ENCODE peak calls at places on chromosomes 4 and X, in five cellular contexts. D is transverse colon, C is tibial nerve, N is GM12878, S is ovary. X is an unnamed sample.

GRCh38 chr4:105122334-105122733 is 24.3 kb upstream of the TET2 start:
- DNase-seq in D (no peak), C (no peak), N (no peak), S (no peak), X (no peak)

GRCh38 chrX:102934624-102935023 is 2.4 kb upstream of the RAB40AL start:
- DNase-seq in D (peak; percentile 18), C (peak; percentile 12), N (no peak), S (no peak), X (no peak)

GRCh38 chr4:67288964-67289363 is 256.3 kb downstream of the CENPC start:
- DNase-seq in D (no peak), C (no peak), N (no peak), S (no peak), X (no peak)

GRCh38 chrX:44428989-44429627 is 85.6 kb upstream of the EFHC2 start:
- DNase-seq in D (no peak), C (no peak), N (no peak), S (no peak), X (no peak)

GRCh38 chr4:5615496-5616075 is 92.8 kb downstream of the EVC2 start:
- DNase-seq in D (no peak), C (no peak), N (no peak), S (no peak), X (no peak)

GRCh38 chr4:142369141-142369540 is 477.0 kb downstream of the INPP4B start:
- DNase-seq in D (no peak), C (no peak), N (no peak), S (no peak), X (no peak)

GRCh38 chr4:138405934-138406567 is 163.9 kb upstream of the SLC7A11 start:
- DNase-seq in D (no peak), C (no peak), N (peak; percentile 42), S (no peak), X (no peak)

GRCh38 chr4:33924239-33924638 is 2320.1 kb downstream of the ARAP2 start:
- DNase-seq in D (no peak), C (no peak), N (no peak), S (no peak), X (no peak)

GRCh38 chr4:183469327-183469726 is 24.9 kb downstream of the CDKN2AIP start:
- DNase-seq in D (no peak), C (no peak), N (no peak), S (no peak), X (no peak)

GRCh38 chrX:53317365-53318069 is 36.1 kb upstream of the IQSEC2 start:
- DNase-seq in D (peak; percentile 72), C (peak; percentile 46), N (no peak), S (peak; percentile 71), X (peak; percentile 81)

GRCh38 chr4:74531952-74532794 is 87.2 kb downstream of the AREG start:
- DNase-seq in D (no peak), C (no peak), N (peak; percentile 8), S (no peak), X (no peak)

GRCh38 chrX:72245461-72246089 is 6.7 kb upstream of the ERCC6L start:
- DNase-seq in D (peak; percentile 73), C (no peak), N (no peak), S (no peak), X (no peak)

GRCh38 chrX:28888421-28888820 is 301.2 kb downstream of the IL1RAPL1 start:
- DNase-seq in D (no peak), C (no peak), N (no peak), S (no peak), X (no peak)

GRCh38 chrX:42129541-42129940 is 206.2 kb upstream of the CASK start:
- DNase-seq in D (no peak), C (no peak), N (no peak), S (no peak), X (no peak)

GRCh38 chr4:22534374-22534773 is 18.5 kb upstream of the ADGRA3 start:
- DNase-seq in D (no peak), C (no peak), N (no peak), S (no peak), X (no peak)

GRCh38 chrX:56248492-56248891 is 16.3 kb downstream of the KLF8 start:
- DNase-seq in D (peak; percentile 64), C (no peak), N (peak; percentile 40), S (peak; percentile 52), X (no peak)

GRCh38 chr4:95593992-95594391 is 45.2 kb upstream of the UNC5C start:
- DNase-seq in D (no peak), C (no peak), N (no peak), S (no peak), X (no peak)

GRCh38 chrX:47169273-47169672 is 24.3 kb downstream of the RBM10 start:
- DNase-seq in D (no peak), C (no peak), N (no peak), S (no peak), X (peak; percentile 13)

GRCh38 chr4:48110452-48110978 is 23.5 kb downstream of the TXK start:
- DNase-seq in D (no peak), C (no peak), N (no peak), S (no peak), X (no peak)

GRCh38 chr4:48118081-48118480 is 16.0 kb downstream of the TXK start:
- DNase-seq in D (no peak), C (no peak), N (no peak), S (no peak), X (no peak)

GRCh38 chr4:48112017-48112667 is 21.9 kb downstream of the TXK start:
- DNase-seq in D (no peak), C (no peak), N (no peak), S (no peak), X (no peak)

GRCh38 chr4:48116582-48116981 is 17.5 kb downstream of the TXK start:
- DNase-seq in D (no peak), C (no peak), N (no peak), S (no peak), X (no peak)

DNA sequence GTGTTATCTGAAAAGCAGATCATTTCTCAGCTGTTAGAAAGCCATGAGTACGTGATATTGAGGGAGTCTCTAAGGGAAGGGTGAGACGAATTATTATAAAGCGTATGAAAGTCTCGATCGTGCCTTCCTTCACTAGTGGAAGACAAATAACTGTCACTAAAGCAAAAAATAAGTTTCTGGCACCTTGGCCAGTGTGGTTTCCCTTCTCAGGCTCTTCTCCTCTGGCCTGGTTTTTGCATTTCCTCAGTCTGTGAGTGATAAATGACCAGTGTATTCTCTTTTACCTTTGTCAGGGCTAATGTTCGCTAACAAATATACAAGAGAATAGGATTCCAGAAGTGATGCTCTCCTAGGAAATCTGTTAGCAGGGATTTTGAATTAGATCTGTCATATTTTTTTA is 19.7 kb downstream of the TXK start:
- DNase-seq in D (no peak), C (no peak), N (no peak), S (no peak), X (no peak)
- TF ChIP-seq EP300 in D (no peak), C (no peak), N (no peak), S (no peak), X (no peak)

GRCh38 chrX:153470411-153471363 is at the start of gene HAUS7:
- DNase-seq in D (peak; percentile 88), C (peak; percentile 72), N (peak; percentile 42), S (peak; percentile 92), X (peak; percentile 93)
- TF ChIP-seq CTCF in D (peak; percentile 51), C (peak; percentile 82), N (peak; percentile 59), S (peak; percentile 49), X (peak; percentile 70)

GRCh38 chr4:146369446-146369845 is 152.3 kb downstream of the SLC10A7 start:
- DNase-seq in D (no peak), C (no peak), N (no peak), S (no peak), X (no peak)
- TF ChIP-seq POLR2A in D (no peak), C (no peak), N (no peak), S (no peak), X (no peak)

GRCh38 chr4:169070895-169071218 is 60.8 kb upstream of the CBR4 start:
- DNase-seq in D (peak; percentile 64), C (no peak), N (no peak), S (no peak), X (no peak)
- TF ChIP-seq EP300 in D (no peak), C (no peak), N (no peak), S (no peak), X (no peak)

DNA sequence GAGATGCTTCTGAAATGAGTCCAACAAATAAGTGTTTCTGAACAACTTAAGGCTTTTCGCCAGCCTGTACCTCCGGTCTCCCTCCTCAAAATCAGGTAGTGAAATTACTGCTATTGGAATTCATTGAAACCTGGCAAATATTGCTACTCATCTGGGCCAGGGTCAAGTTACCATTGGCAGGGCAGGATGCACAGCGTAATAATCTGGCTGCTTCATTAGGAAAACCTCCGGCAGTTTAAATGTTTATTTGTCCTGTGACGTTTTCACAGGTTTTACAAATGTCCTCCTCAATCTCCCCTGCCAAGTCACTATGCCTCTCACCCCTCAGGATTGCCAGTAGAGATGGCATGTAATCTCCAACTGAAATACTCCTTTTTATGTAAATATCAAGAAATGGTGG is 92.6 kb upstream of the KDR start:
- DNase-seq in D (no peak), C (no peak), N (no peak), S (no peak), X (no peak)
- TF ChIP-seq CTCF in D (no peak), C (no peak), N (no peak), S (no peak), X (no peak)